ENCODE peak calls at places on chromosome 11, in six cellular contexts. U is esophagus squamous epithelium; C is CD8-positive, alpha-beta T cell; R is CD4-positive, alpha-beta memory T cell; B is tibial artery; I is body of pancreas. V is an unnamed sample.

GRCh38 chr11:45982656-45983470 is 60.4 kb downstream of the LARGE2 start:
- DNase-seq in C (no peak), R (no peak), I (no peak), U (no peak), B (no peak), V (no peak)

GRCh38 chr11:62548545-62549335 is 2.1 kb upstream of the AHNAK start:
- DNase-seq in U (no peak), B (peak), R (no peak), I (peak), C (no peak), V (no peak)

GRCh38 chr11:124602751-124603150 is 8.5 kb upstream of the PANX3 start:
- DNase-seq in U (no peak), R (no peak), B (no peak), C (no peak), I (no peak), V (no peak)

GRCh38 chr11:109730669-109731068 is 308.7 kb downstream of the C11orf87 start:
- DNase-seq in U (no peak), C (no peak), R (no peak), I (no peak), B (no peak), V (no peak)

GRCh38 chr11:128694618-128695481 is 978 bp downstream of the FLI1 start:
- DNase-seq in R (peak), U (no peak), I (no peak), C (no peak), B (no peak), V (no peak)

GRCh38 chr11:62665630-62666258 is 632 bp downstream of the CSKMT start:
- DNase-seq in C (peak), B (peak), I (peak), U (no peak), R (peak), V (no peak)

GRCh38 chr11:69003866-69004311 is 9.2 kb downstream of the MRGPRF start:
- DNase-seq in C (no peak), U (no peak), B (peak), I (no peak), R (no peak), V (peak)

GRCh38 chr11:15769203-15769602 is 587.1 kb downstream of the SOX6 start:
- DNase-seq in U (no peak), B (no peak), R (no peak), C (no peak), I (peak), V (no peak)

GRCh38 chr11:125342281-125342980 is 153.6 kb downstream of the FEZ1 start:
- DNase-seq in B (peak), C (no peak), R (no peak), U (no peak), I (no peak), V (no peak)

GRCh38 chr11:56716379-56716854 is 17.5 kb downstream of the OR9G1 start:
- DNase-seq in R (no peak), C (no peak), U (no peak), B (no peak), I (no peak), V (no peak)

GRCh38 chr11:95076416-95076815 is 9.7 kb downstream of the SRSF8 start:
- DNase-seq in I (peak), C (no peak), B (peak), U (no peak), R (no peak), V (no peak)

GRCh38 chr11:65791719-65792213 is 4.9 kb downstream of the OVOL1 start:
- DNase-seq in C (no peak), I (no peak), R (peak), B (no peak), U (no peak), V (peak)

GRCh38 chr11:59822989-59823566 is 12.5 kb upstream of the MRPL16 start:
- DNase-seq in I (peak), B (no peak), C (peak), R (peak), U (no peak), V (peak)

GRCh38 chr11:64863381-64864060 is 14.9 kb downstream of the EHD1 start:
- DNase-seq in C (no peak), I (no peak), U (no peak), B (peak), R (no peak), V (no peak)

GRCh38 chr11:109619498-109619897 is 197.5 kb downstream of the C11orf87 start:
- DNase-seq in U (no peak), R (no peak), I (no peak), B (no peak), C (no peak), V (no peak)

GRCh38 chr11:17839973-17840611 is 105.5 kb downstream of the KCNC1 start:
- DNase-seq in I (no peak), B (no peak), U (no peak), C (no peak), R (no peak), V (no peak)

GRCh38 chr11:79062814-79063762 is 377.7 kb downstream of the TENM4 start:
- DNase-seq in B (no peak), R (no peak), I (peak), C (no peak), U (no peak), V (no peak)

GRCh38 chr11:64459016-64459415 is 100.1 kb downstream of the RPS6KA4 start:
- DNase-seq in B (peak), R (no peak), U (no peak), C (no peak), I (no peak), V (no peak)

GRCh38 chr11:100849009-100849913 is 162.2 kb downstream of the ARHGAP42 start:
- DNase-seq in R (no peak), B (no peak), U (no peak), I (no peak), C (no peak), V (no peak)

GRCh38 chr11:30282289-30282631 is 40.6 kb upstream of the ARL14EP start:
- DNase-seq in R (peak), U (no peak), B (no peak), I (no peak), C (peak), V (peak)

GRCh38 chr11:108199446-108200321 is 22.8 kb downstream of the NPAT start:
- DNase-seq in U (no peak), C (no peak), R (peak), I (no peak), B (no peak), V (peak)

GRCh38 chr11:130115218-130115617 is 44.4 kb upstream of the ST14 start:
- DNase-seq in U (no peak), R (no peak), I (no peak), B (no peak), C (no peak), V (no peak)

GRCh38 chr11:76587810-76588454 is 82.6 kb downstream of the LRRC32 start:
- DNase-seq in C (no peak), I (no peak), U (no peak), B (no peak), R (no peak), V (no peak)
- H3K4me3 ChIP-seq in C (no peak), I (no peak), U (no peak), B (no peak), R (no peak), V (no peak)

GRCh38 chr11:119319702-119320592 is 3.0 kb upstream of the MCAM start:
- DNase-seq in U (no peak), R (no peak), C (no peak), B (peak), I (no peak), V (no peak)

GRCh38 chr11:119318240-119319135 is 1.6 kb upstream of the MCAM start:
- DNase-seq in B (peak), R (peak), C (no peak), I (no peak), U (no peak), V (peak)

GRCh38 chr11:119320593-119321524 is 3.9 kb upstream of the MCAM start:
- DNase-seq in C (no peak), U (no peak), B (peak), R (peak), I (no peak), V (peak)

GRCh38 chr11:119317592-119318239 is 786 bp upstream of the MCAM start:
- DNase-seq in R (no peak), I (no peak), C (no peak), B (no peak), U (no peak), V (no peak)

DNA sequence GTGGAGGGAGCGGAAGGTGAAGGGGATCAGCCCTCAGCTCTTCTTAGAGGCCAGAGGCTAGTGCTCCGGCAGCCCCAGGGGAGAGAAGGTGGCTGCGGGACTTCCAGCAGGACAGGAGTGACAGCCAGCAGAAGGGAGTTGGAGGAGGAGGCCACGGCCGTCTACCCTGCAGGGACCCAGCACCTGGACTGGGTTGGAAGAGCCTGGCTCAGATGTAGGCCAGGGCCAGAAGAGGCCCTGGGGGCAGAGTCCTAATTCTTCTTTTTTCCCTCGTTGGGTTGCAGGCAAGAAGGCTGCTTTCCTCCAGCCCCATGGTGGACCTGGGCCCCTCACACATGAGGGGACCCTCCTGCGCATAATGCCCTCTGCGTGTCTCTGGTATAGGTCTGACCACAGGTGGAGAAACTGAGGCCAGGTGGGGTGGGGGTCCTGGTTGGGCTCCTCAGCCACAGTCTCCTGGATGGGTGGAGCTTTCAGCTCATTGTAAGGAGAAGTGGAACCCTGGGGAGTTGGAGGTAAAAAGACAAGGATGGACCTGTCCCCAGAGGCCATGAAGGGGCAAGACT is 2.3 kb upstream of the MCAM start:
- DNase-seq in C (no peak), U (no peak), R (no peak), B (peak), I (no peak), V (no peak)
- H3K4me3 ChIP-seq in C (no peak), U (peak), R (no peak), B (peak), I (no peak), V (no peak)

DNA sequence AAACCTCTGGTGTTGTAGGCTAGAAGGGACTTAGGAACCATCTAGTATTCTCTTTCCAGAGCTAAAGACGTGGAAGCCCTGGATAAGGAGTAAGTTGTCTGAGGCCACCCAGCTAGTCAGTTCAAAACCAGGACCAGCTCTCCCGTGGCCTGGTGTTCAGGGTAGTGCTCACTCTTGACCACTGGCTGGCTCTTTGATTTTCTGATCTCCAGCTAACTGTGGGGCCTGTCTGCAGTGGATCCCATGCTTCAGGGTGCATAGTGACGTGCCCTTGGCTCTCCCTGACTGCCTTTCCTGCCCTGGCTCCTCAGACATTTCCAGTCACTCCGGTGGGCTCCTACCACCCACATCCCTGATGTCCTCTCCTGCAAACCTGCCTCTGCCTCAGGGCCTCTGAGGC is 1.3 kb downstream of the CLMP start:
- DNase-seq in R (no peak), I (no peak), C (no peak), B (no peak), U (no peak), V (no peak)
- H3K4me3 ChIP-seq in R (no peak), I (no peak), C (no peak), B (peak), U (peak), V (peak)

DNA sequence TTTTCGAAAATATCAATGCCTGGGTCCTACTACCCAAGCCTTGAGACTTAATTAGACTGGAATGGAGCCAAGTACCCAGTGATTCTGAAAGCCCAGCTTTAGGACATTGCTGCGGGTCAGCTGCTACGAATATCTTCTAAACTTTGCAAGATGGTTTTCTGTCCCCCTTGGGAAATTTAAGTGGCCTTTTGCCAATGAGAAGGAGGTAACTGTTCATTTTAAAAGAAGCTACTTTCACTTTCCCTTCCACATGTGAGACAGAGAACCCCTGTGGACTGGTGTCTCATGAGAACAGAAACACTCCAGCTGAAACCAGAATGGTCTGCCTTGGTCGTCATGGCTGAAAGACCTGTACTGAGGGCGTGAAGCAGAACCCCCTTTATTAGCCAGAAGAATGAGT is 74.9 kb downstream of the SC5D start:
- DNase-seq in C (peak), B (no peak), R (peak), U (no peak), I (no peak), V (peak)
- H3K4me3 ChIP-seq in C (peak), B (no peak), R (no peak), U (peak), I (no peak), V (no peak)

DNA sequence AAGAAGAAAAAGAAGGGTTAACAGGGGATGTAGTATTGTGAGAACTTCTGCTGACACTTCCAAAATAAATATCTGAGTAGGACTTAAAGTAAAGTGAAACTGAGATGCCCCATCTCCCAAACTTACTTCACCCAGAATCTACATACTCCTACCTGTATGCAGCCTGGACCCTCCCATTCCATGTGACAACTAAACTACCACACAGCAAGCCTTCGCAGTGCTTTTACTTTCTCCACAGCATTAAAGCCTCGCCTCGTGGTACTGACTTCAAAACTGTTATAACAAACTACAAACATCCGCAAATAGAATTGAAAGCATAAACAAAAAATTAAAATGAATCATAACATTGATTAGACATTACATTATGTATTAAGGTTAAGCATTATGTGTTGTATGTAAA is 988 bp downstream of the MPZL2 start:
- DNase-seq in U (no peak), C (no peak), I (no peak), R (no peak), B (no peak), V (no peak)
- H3K4me3 ChIP-seq in U (peak), C (no peak), I (no peak), R (no peak), B (no peak), V (peak)

GRCh38 chr11:12674936-12675696 is 895 bp downstream of the TEAD1 start:
- DNase-seq in I (peak), U (no peak), R (peak), B (peak), C (no peak), V (peak)
- H3K4me3 ChIP-seq in I (peak), U (peak), R (no peak), B (peak), C (no peak), V (peak)

V was measured in Peyer's patch.